ENCODE peak calls at places on chromosomes 2 and 18, in eight cellular contexts. One of them, this sample, is unnamed.

GRCh38 chr2:70088508-70089219 is 1.4 kb downstream of the PCBP1 start:
- DNase-seq in brain microvascular endothelial cell: no peak
- DNase-seq in spleen: no peak
- DNase-seq in cardiac muscle cell: no peak
- DNase-seq in heart left ventricle: no peak
- DNase-seq in dorsolateral prefrontal cortex: no peak
- DNase-seq in upper lobe of right lung: no peak
- DNase-seq in mucosa of descending colon: no peak
- DNase-seq in this sample: peak

GRCh38 chr2:159893439-159893838 is 95.4 kb upstream of the CD302 start:
- DNase-seq in spleen: no peak
- DNase-seq in cardiac muscle cell: no peak
- DNase-seq in brain microvascular endothelial cell: no peak
- DNase-seq in upper lobe of right lung: no peak
- DNase-seq in dorsolateral prefrontal cortex: no peak
- DNase-seq in heart left ventricle: no peak
- DNase-seq in mucosa of descending colon: no peak
- DNase-seq in this sample: peak

GRCh38 chr2:224584768-224585204 is 377 bp downstream of the CUL3 start:
- DNase-seq in cardiac muscle cell: peak
- DNase-seq in brain microvascular endothelial cell: peak
- DNase-seq in heart left ventricle: peak
- DNase-seq in dorsolateral prefrontal cortex: no peak
- DNase-seq in mucosa of descending colon: peak
- DNase-seq in spleen: peak
- DNase-seq in upper lobe of right lung: peak
- DNase-seq in this sample: peak

GRCh38 chr18:56884511-56884910 is 233.4 kb downstream of the WDR7 start:
- DNase-seq in dorsolateral prefrontal cortex: no peak
- DNase-seq in mucosa of descending colon: no peak
- DNase-seq in cardiac muscle cell: no peak
- DNase-seq in upper lobe of right lung: no peak
- DNase-seq in brain microvascular endothelial cell: no peak
- DNase-seq in heart left ventricle: no peak
- DNase-seq in spleen: no peak
- DNase-seq in this sample: no peak

GRCh38 chr2:214005337-214005736 is 405.5 kb upstream of the VWC2L start:
- DNase-seq in cardiac muscle cell: no peak
- DNase-seq in spleen: no peak
- DNase-seq in heart left ventricle: no peak
- DNase-seq in upper lobe of right lung: no peak
- DNase-seq in dorsolateral prefrontal cortex: no peak
- DNase-seq in mucosa of descending colon: no peak
- DNase-seq in brain microvascular endothelial cell: peak
- DNase-seq in this sample: peak

GRCh38 chr2:68284896-68285295 is 32.6 kb upstream of the PPP3R1 start:
- DNase-seq in spleen: no peak
- DNase-seq in mucosa of descending colon: no peak
- DNase-seq in upper lobe of right lung: no peak
- DNase-seq in brain microvascular endothelial cell: no peak
- DNase-seq in dorsolateral prefrontal cortex: no peak
- DNase-seq in cardiac muscle cell: no peak
- DNase-seq in heart left ventricle: no peak
- DNase-seq in this sample: peak

GRCh38 chr2:222311321-222311977 is 12.7 kb upstream of the PAX3 start:
- DNase-seq in brain microvascular endothelial cell: no peak
- DNase-seq in mucosa of descending colon: no peak
- DNase-seq in cardiac muscle cell: no peak
- DNase-seq in heart left ventricle: peak
- DNase-seq in spleen: peak
- DNase-seq in upper lobe of right lung: peak
- DNase-seq in dorsolateral prefrontal cortex: no peak
- DNase-seq in this sample: peak

GRCh38 chr2:146898083-146898482 is 946.7 kb upstream of the ACVR2A start:
- DNase-seq in mucosa of descending colon: no peak
- DNase-seq in brain microvascular endothelial cell: no peak
- DNase-seq in spleen: no peak
- DNase-seq in cardiac muscle cell: no peak
- DNase-seq in dorsolateral prefrontal cortex: no peak
- DNase-seq in upper lobe of right lung: no peak
- DNase-seq in heart left ventricle: no peak
- DNase-seq in this sample: no peak

GRCh38 chr2:102122115-102122514 is 20.4 kb upstream of the IL1R1 start:
- DNase-seq in heart left ventricle: no peak
- DNase-seq in cardiac muscle cell: no peak
- DNase-seq in dorsolateral prefrontal cortex: no peak
- DNase-seq in brain microvascular endothelial cell: peak
- DNase-seq in spleen: no peak
- DNase-seq in mucosa of descending colon: no peak
- DNase-seq in upper lobe of right lung: no peak
- DNase-seq in this sample: peak

GRCh38 chr2:666441-666840 is 10.8 kb downstream of the TMEM18 start:
- DNase-seq in heart left ventricle: no peak
- DNase-seq in dorsolateral prefrontal cortex: no peak
- DNase-seq in brain microvascular endothelial cell: no peak
- DNase-seq in mucosa of descending colon: peak
- DNase-seq in upper lobe of right lung: no peak
- DNase-seq in cardiac muscle cell: no peak
- DNase-seq in spleen: no peak
- DNase-seq in this sample: no peak

GRCh38 chr2:102141011-102141914 is 1.3 kb upstream of the IL1R1 start:
- DNase-seq in dorsolateral prefrontal cortex: no peak
- DNase-seq in cardiac muscle cell: no peak
- DNase-seq in heart left ventricle: no peak
- DNase-seq in upper lobe of right lung: no peak
- DNase-seq in mucosa of descending colon: no peak
- DNase-seq in brain microvascular endothelial cell: no peak
- DNase-seq in spleen: no peak
- DNase-seq in this sample: peak

GRCh38 chr2:234631896-234632514 is 135.1 kb upstream of the ARL4C start:
- DNase-seq in dorsolateral prefrontal cortex: no peak
- DNase-seq in spleen: no peak
- DNase-seq in heart left ventricle: no peak
- DNase-seq in brain microvascular endothelial cell: no peak
- DNase-seq in mucosa of descending colon: no peak
- DNase-seq in cardiac muscle cell: no peak
- DNase-seq in upper lobe of right lung: no peak
- DNase-seq in this sample: no peak

GRCh38 chr18:60739212-60739611 is 366.6 kb upstream of the MC4R start:
- DNase-seq in brain microvascular endothelial cell: no peak
- DNase-seq in heart left ventricle: no peak
- DNase-seq in cardiac muscle cell: no peak
- DNase-seq in mucosa of descending colon: no peak
- DNase-seq in spleen: no peak
- DNase-seq in dorsolateral prefrontal cortex: no peak
- DNase-seq in upper lobe of right lung: no peak
- DNase-seq in this sample: no peak

GRCh38 chr2:150165479-150165878 is 322.0 kb downstream of the RND3 start:
- DNase-seq in dorsolateral prefrontal cortex: no peak
- DNase-seq in upper lobe of right lung: no peak
- DNase-seq in brain microvascular endothelial cell: no peak
- DNase-seq in spleen: no peak
- DNase-seq in cardiac muscle cell: no peak
- DNase-seq in heart left ventricle: no peak
- DNase-seq in mucosa of descending colon: no peak
- DNase-seq in this sample: no peak

GRCh38 chr2:47249427-47249826 is 94.3 kb upstream of the STPG4 start:
- DNase-seq in brain microvascular endothelial cell: peak
- DNase-seq in spleen: no peak
- DNase-seq in mucosa of descending colon: no peak
- DNase-seq in dorsolateral prefrontal cortex: no peak
- DNase-seq in upper lobe of right lung: no peak
- DNase-seq in heart left ventricle: no peak
- DNase-seq in cardiac muscle cell: no peak
- DNase-seq in this sample: peak

GRCh38 chr2:219171231-219171651 is 1.4 kb upstream of the SLC23A3 start:
- DNase-seq in spleen: no peak
- DNase-seq in heart left ventricle: no peak
- DNase-seq in mucosa of descending colon: no peak
- DNase-seq in upper lobe of right lung: no peak
- DNase-seq in dorsolateral prefrontal cortex: no peak
- DNase-seq in cardiac muscle cell: peak
- DNase-seq in brain microvascular endothelial cell: peak
- DNase-seq in this sample: peak
- TF ChIP-seq CTCF in spleen: peak
- TF ChIP-seq CTCF in heart left ventricle: peak
- TF ChIP-seq CTCF in mucosa of descending colon: peak
- TF ChIP-seq CTCF in upper lobe of right lung: peak
- TF ChIP-seq CTCF in dorsolateral prefrontal cortex: peak
- TF ChIP-seq CTCF in cardiac muscle cell: peak
- TF ChIP-seq CTCF in brain microvascular endothelial cell: peak
- TF ChIP-seq CTCF in this sample: peak

DNA sequence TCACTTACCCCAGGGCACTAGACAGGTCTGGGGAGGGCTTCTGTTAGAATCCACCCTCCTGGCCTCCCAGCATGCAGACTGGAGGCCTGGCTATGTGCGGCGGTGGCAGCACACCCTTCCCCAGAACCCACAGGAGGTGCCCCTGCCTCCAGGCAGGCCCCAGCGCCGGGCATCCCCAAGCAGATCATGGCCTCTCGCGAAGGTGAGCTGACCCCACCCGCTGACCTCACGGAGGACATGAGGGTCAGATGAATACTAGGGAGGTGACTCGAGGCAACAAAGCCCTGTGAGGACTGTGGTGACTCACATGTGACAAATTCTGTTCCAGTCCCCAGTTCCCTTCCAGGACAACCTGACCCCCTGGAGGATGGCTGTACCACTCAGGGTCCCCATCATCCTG is 1.9 kb downstream of the MAB21L4 start:
- DNase-seq in heart left ventricle: no peak
- DNase-seq in brain microvascular endothelial cell: no peak
- DNase-seq in upper lobe of right lung: no peak
- DNase-seq in mucosa of descending colon: peak
- DNase-seq in dorsolateral prefrontal cortex: no peak
- DNase-seq in cardiac muscle cell: no peak
- DNase-seq in spleen: no peak
- DNase-seq in this sample: no peak
- H3K4me3 ChIP-seq in heart left ventricle: no peak
- H3K4me3 ChIP-seq in brain microvascular endothelial cell: no peak
- H3K4me3 ChIP-seq in upper lobe of right lung: peak
- H3K4me3 ChIP-seq in mucosa of descending colon: no peak
- H3K4me3 ChIP-seq in dorsolateral prefrontal cortex: no peak
- H3K4me3 ChIP-seq in cardiac muscle cell: no peak
- H3K4me3 ChIP-seq in spleen: no peak
- H3K4me3 ChIP-seq in this sample: no peak

GRCh38 chr2:59183070-59183469 is 941.9 kb upstream of the FANCL start:
- DNase-seq in dorsolateral prefrontal cortex: no peak
- DNase-seq in spleen: no peak
- DNase-seq in brain microvascular endothelial cell: no peak
- DNase-seq in upper lobe of right lung: no peak
- DNase-seq in mucosa of descending colon: no peak
- DNase-seq in heart left ventricle: no peak
- DNase-seq in cardiac muscle cell: no peak
- DNase-seq in this sample: no peak

GRCh38 chr2:59184281-59185020 is 943.3 kb upstream of the FANCL start:
- DNase-seq in mucosa of descending colon: no peak
- DNase-seq in brain microvascular endothelial cell: peak
- DNase-seq in cardiac muscle cell: no peak
- DNase-seq in spleen: no peak
- DNase-seq in upper lobe of right lung: no peak
- DNase-seq in heart left ventricle: no peak
- DNase-seq in dorsolateral prefrontal cortex: no peak
- DNase-seq in this sample: peak

GRCh38 chr2:59181347-59181746 is 940.2 kb upstream of the FANCL start:
- DNase-seq in spleen: no peak
- DNase-seq in upper lobe of right lung: no peak
- DNase-seq in mucosa of descending colon: no peak
- DNase-seq in dorsolateral prefrontal cortex: no peak
- DNase-seq in brain microvascular endothelial cell: no peak
- DNase-seq in heart left ventricle: no peak
- DNase-seq in cardiac muscle cell: no peak
- DNase-seq in this sample: no peak

GRCh38 chr2:59180111-59180510 is 939.0 kb upstream of the FANCL start:
- DNase-seq in upper lobe of right lung: no peak
- DNase-seq in mucosa of descending colon: no peak
- DNase-seq in dorsolateral prefrontal cortex: no peak
- DNase-seq in heart left ventricle: no peak
- DNase-seq in brain microvascular endothelial cell: no peak
- DNase-seq in spleen: no peak
- DNase-seq in cardiac muscle cell: no peak
- DNase-seq in this sample: no peak

DNA sequence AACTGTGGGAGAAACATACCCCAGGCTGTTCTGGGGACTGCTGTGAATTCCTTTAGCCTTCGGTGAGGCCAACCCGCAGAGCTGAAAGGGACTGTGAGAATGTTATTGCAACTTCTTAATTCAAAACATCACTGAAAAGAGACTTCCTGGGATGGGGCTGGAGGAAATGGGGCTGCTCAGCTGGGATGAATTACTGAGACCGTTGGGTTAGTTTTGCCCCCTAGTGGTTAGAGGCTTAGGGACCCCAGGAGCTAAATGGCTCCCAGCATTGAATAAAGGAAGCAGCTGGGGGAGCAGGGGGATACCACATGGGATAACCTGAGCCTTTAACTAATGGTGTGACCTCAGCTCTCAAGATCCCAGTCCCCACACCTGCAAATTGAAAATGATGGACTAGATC is 941.1 kb upstream of the FANCL start:
- DNase-seq in dorsolateral prefrontal cortex: no peak
- DNase-seq in upper lobe of right lung: no peak
- DNase-seq in brain microvascular endothelial cell: peak
- DNase-seq in mucosa of descending colon: no peak
- DNase-seq in cardiac muscle cell: peak
- DNase-seq in spleen: no peak
- DNase-seq in heart left ventricle: no peak
- DNase-seq in this sample: peak
- TF ChIP-seq CTCF in dorsolateral prefrontal cortex: peak
- TF ChIP-seq CTCF in upper lobe of right lung: no peak
- TF ChIP-seq CTCF in brain microvascular endothelial cell: peak
- TF ChIP-seq CTCF in mucosa of descending colon: no peak
- TF ChIP-seq CTCF in cardiac muscle cell: peak
- TF ChIP-seq CTCF in spleen: no peak
- TF ChIP-seq CTCF in heart left ventricle: peak
- TF ChIP-seq CTCF in this sample: peak

DNA sequence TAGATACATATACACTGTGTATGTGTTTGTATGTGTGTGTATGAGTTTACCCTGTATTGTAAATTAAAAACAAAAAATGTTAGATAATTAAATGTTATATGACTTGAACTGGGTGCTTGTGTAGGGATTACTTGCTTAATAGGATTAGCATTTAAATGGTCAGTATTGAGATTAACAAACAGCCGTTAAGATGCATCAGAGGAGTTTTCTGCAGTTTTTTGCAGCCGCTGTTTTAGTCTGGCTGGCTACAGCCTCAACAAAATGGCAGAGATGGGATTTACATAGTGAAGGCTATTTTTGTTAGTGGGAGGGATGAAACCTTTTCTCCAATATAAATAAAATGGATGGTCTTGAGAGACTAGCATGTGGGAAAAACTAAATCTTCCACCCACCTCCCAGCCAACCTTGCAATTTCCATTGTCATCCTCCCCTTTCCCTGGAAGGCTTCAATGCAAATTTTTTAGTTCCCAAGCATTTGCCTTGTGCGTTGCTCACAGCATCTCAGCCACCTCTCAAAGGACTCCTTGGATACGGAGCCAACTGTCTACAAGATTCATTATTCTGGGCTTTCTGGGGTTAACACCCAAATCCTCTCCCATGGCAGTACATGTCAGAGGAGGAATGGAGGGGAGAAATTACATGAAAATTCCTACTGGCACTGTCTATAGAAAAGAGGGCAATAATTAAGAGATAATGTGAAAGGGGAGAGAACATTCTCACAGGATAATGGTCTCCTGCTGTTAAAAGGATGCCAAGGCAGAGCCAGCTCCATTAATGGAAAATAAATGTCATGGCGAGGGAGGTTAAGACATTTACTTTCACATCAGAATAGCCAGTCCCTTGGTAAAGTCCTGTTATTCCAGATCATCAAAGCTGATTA is 351.8 kb downstream of the CDH2 start:
- DNase-seq in mucosa of descending colon: no peak
- DNase-seq in heart left ventricle: no peak
- DNase-seq in spleen: no peak
- DNase-seq in brain microvascular endothelial cell: no peak
- DNase-seq in dorsolateral prefrontal cortex: no peak
- DNase-seq in upper lobe of right lung: no peak
- DNase-seq in cardiac muscle cell: no peak
- DNase-seq in this sample: no peak
- H3K4me3 ChIP-seq in mucosa of descending colon: no peak
- H3K4me3 ChIP-seq in heart left ventricle: no peak
- H3K4me3 ChIP-seq in spleen: no peak
- H3K4me3 ChIP-seq in brain microvascular endothelial cell: no peak
- H3K4me3 ChIP-seq in dorsolateral prefrontal cortex: no peak
- H3K4me3 ChIP-seq in upper lobe of right lung: no peak
- H3K4me3 ChIP-seq in cardiac muscle cell: no peak
- H3K4me3 ChIP-seq in this sample: no peak

This sample was measured in choroid plexus epithelial cell.